ENCODE peak calls at places on chromosome 17, in eight cellular contexts. K is Jurkat, Clone E6-1; Q is GM23248; H is upper lobe of right lung; C is heart left ventricle; I is left ventricle myocardium inferior; B is ovary; Y is BJ. J is an unnamed sample.

GRCh38 chr17:4357671-4358070 is 8.8 kb downstream of the UBE2G1 start:
- DNase-seq in K (no peak), Q (no peak), H (no peak), C (no peak), I (no peak), B (no peak), Y (no peak), J (no peak)

GRCh38 chr17:73368085-73368631 is 56.4 kb upstream of the CDC42EP4 start:
- DNase-seq in K (no peak), Q (no peak), H (no peak), C (no peak), I (no peak), B (no peak), Y (no peak), J (no peak)

GRCh38 chr17:77304051-77304745 is 163.4 kb downstream of the SEC14L1 start:
- DNase-seq in K (no peak), Q (peak), H (no peak), C (no peak), I (no peak), B (no peak), Y (no peak), J (no peak)

GRCh38 chr17:45138911-45139532 is 3.5 kb downstream of the ACBD4 start:
- DNase-seq in K (no peak), Q (no peak), H (no peak), C (no peak), I (peak), B (no peak), Y (no peak), J (no peak)

GRCh38 chr17:28878981-28879380 is 18.6 kb downstream of the FLOT2 start:
- DNase-seq in K (no peak), Q (peak), H (no peak), C (no peak), I (no peak), B (no peak), Y (no peak), J (no peak)

GRCh38 chr17:66541461-66542182 is 239.2 kb downstream of the PRKCA start:
- DNase-seq in K (peak), Q (no peak), H (no peak), C (no peak), I (no peak), B (peak), Y (peak), J (no peak)

GRCh38 chr17:40290629-40291296 is 3.1 kb downstream of the CDC6 start:
- DNase-seq in K (no peak), Q (peak), H (no peak), C (no peak), I (no peak), B (no peak), Y (peak), J (peak)

GRCh38 chr17:39676198-39676819 is 8.1 kb downstream of the PNMT start:
- DNase-seq in K (peak), Q (peak), H (peak), C (peak), I (peak), B (no peak), Y (no peak), J (no peak)

GRCh38 chr17:12422632-12423031 is 243.1 kb upstream of the MYOCD start:
- DNase-seq in K (no peak), Q (no peak), H (no peak), C (peak), I (peak), B (peak), Y (no peak), J (no peak)

GRCh38 chr17:6910987-6911603 is 79.6 kb upstream of the TEKT1 start:
- DNase-seq in K (peak), Q (peak), H (no peak), C (no peak), I (no peak), B (no peak), Y (no peak), J (peak)

GRCh38 chr17:6530324-6530920 is 25.9 kb downstream of the PITPNM3 start:
- DNase-seq in K (no peak), Q (no peak), H (no peak), C (no peak), I (no peak), B (no peak), Y (no peak), J (no peak)

GRCh38 chr17:80940171-80941123 is 51.2 kb upstream of the CHMP6 start:
- DNase-seq in K (no peak), Q (no peak), H (peak), C (no peak), I (no peak), B (no peak), Y (no peak), J (no peak)

GRCh38 chr17:49991409-49991808 is 3.6 kb downstream of the DLX3 start:
- DNase-seq in K (no peak), Q (no peak), H (peak), C (no peak), I (no peak), B (no peak), Y (no peak), J (no peak)

GRCh38 chr17:50562266-50563094 is 2.0 kb downstream of the CACNA1G start:
- DNase-seq in K (no peak), Q (peak), H (no peak), C (no peak), I (no peak), B (no peak), Y (no peak), J (no peak)

GRCh38 chr17:63116967-63117366 is 150.9 kb downstream of the TANC2 start:
- DNase-seq in K (no peak), Q (peak), H (no peak), C (no peak), I (no peak), B (no peak), Y (no peak), J (no peak)

GRCh38 chr17:63116228-63116627 is 150.2 kb downstream of the TANC2 start:
- DNase-seq in K (no peak), Q (no peak), H (no peak), C (no peak), I (no peak), B (no peak), Y (no peak), J (no peak)

GRCh38 chr17:63117431-63117830 is 151.4 kb downstream of the TANC2 start:
- DNase-seq in K (no peak), Q (no peak), H (no peak), C (no peak), I (no peak), B (no peak), Y (no peak), J (no peak)

GRCh38 chr17:63124536-63124935 is 158.5 kb downstream of the TANC2 start:
- DNase-seq in K (no peak), Q (no peak), H (no peak), C (no peak), I (no peak), B (no peak), Y (no peak), J (no peak)

DNA sequence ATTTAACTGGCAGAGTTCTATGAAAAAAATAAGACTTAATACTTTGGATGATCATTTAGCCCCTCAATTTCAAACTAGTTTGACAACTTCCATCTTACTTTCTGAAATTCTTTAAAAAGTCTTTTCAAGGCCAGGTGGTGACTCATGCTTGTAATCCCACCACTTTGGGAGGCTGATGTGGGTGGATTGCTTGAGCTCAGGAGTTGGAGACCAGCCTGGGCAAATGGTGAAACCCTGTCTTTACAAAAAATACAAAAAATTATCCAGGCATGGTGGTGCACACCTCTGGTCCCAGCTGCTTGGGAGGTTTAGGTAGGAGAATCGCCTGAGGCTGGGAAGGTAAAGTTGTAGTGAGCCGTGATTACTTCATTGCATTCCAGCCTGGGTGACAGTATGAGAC is 154.4 kb downstream of the TANC2 start:
- DNase-seq in K (no peak), Q (peak), H (no peak), C (no peak), I (no peak), B (no peak), Y (no peak), J (no peak)
- H3K4me3 ChIP-seq in K (no peak), Q (no peak), H (no peak), C (no peak), I (no peak), B (no peak), Y (no peak), J (no peak)

DNA sequence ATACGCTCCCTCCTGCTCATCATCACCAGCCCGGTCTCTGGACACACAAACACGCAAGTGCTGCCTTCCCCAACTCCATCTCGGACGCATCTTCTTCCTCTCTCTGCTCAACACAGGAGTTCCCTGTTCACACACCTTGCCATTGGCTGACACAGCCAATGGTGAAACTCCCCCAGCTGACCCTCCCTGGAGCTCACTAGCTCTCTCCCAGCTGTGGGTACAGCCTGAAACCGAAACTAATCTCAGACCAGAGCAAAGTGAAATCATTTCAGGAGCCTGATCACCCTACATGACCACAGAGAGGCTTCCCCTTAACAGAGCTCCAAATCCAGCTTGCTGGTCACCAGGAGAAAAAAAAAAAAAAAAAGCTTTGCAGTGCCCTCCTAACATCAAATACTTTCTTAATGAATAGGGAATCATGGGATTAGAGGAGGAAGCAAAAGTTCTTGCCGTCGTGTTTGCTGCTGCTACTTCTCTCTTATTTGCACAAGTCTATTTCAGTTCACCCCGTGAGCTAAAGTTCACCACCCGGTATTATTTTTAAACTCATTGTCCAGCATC is 8.3 kb downstream of the CUEDC1 start:
- DNase-seq in K (no peak), Q (peak), H (peak), C (peak), I (no peak), B (peak), Y (no peak), J (no peak)
- H3K4me3 ChIP-seq in K (no peak), Q (peak), H (peak), C (peak), I (peak), B (peak), Y (peak), J (peak)

DNA sequence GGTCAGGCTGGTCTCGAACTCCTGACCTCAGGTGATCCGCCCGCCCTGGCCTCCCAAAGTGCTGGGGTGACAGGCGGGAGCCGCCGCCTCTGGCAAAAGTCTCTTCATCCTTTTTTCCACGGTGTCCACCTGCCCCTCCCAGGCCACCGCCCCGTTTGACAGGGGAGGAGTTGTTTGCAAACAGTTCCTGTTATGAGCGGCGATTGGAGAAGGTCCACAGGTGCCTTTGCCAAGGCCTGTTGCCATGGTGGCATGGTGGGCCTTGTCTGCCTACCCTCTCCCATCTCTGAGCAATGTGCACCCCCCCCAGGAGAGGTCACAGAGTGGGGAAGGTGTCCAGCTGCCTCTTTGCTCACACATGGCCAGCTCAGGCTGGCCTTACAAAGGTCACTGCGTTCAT is 16.0 kb upstream of the RAP1GAP2 start:
- DNase-seq in K (no peak), Q (no peak), H (no peak), C (no peak), I (no peak), B (no peak), Y (no peak), J (no peak)
- H3K4me3 ChIP-seq in K (no peak), Q (no peak), H (no peak), C (no peak), I (no peak), B (no peak), Y (no peak), J (no peak)

DNA sequence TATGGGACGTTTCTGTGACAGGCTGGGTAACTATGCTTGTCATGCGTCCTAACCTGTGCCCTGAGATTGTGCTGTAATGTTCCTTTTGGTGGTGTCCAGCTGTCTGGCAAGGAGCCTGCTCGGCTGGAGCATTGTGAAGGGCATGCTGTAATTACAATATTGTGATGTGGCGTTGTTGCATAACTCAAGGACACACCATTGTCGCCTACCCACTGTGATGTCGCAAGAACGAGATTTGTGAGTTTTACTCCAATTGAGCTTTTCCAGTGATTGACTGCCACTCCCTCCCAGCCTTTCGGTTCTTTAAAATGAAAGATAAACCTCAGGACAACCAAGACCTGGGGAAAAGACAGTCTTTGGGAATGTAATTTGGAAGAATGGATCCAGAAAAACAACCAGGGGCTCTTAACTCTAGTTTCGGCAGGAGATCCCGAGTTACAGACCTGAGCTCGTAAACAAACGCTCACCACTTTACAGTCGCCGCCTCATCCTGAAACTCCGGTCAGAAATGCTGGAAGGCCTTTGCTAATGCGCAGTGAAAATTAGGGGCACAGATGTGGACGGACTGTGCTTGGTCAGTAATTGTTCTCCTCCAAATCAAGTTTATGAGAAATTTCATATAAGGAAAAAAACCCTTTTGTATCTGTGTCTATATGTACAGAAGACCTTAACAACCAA is 1.3 kb downstream of the ZNF750 start:
- DNase-seq in K (no peak), Q (peak), H (peak), C (peak), I (no peak), B (no peak), Y (no peak), J (peak)
- H3K4me3 ChIP-seq in K (no peak), Q (no peak), H (peak), C (no peak), I (no peak), B (no peak), Y (no peak), J (no peak)

DNA sequence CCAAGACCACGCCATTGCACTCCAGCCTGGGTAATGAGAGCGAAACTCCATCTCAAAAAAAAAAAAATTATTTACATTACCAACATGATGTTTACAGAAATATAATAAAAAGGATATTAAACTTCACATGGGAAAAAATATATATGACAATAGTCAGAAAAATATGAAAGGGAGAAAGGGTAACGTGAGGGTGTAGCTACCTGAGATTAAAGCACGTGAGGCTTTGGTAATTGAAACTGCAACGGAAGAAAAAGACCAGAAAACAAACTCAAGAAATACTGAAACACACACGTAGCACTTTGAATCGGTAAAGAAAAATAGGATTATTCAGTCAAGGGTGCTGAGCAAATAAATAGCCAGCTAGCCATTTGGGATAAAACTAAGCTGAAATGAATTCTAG is 53.6 kb downstream of the CYTH1 start:
- DNase-seq in K (no peak), Q (no peak), H (no peak), C (no peak), I (no peak), B (no peak), Y (no peak), J (no peak)
- H3K4me3 ChIP-seq in K (no peak), Q (no peak), H (no peak), C (no peak), I (no peak), B (no peak), Y (no peak), J (no peak)

GRCh38 chr17:58156839-58157803 is 8.9 kb downstream of the OR4D1 start:
- DNase-seq in K (no peak), Q (peak), H (peak), C (peak), I (peak), B (no peak), Y (no peak), J (no peak)
- H3K4me3 ChIP-seq in K (no peak), Q (peak), H (peak), C (peak), I (peak), B (no peak), Y (no peak), J (peak)

DNA sequence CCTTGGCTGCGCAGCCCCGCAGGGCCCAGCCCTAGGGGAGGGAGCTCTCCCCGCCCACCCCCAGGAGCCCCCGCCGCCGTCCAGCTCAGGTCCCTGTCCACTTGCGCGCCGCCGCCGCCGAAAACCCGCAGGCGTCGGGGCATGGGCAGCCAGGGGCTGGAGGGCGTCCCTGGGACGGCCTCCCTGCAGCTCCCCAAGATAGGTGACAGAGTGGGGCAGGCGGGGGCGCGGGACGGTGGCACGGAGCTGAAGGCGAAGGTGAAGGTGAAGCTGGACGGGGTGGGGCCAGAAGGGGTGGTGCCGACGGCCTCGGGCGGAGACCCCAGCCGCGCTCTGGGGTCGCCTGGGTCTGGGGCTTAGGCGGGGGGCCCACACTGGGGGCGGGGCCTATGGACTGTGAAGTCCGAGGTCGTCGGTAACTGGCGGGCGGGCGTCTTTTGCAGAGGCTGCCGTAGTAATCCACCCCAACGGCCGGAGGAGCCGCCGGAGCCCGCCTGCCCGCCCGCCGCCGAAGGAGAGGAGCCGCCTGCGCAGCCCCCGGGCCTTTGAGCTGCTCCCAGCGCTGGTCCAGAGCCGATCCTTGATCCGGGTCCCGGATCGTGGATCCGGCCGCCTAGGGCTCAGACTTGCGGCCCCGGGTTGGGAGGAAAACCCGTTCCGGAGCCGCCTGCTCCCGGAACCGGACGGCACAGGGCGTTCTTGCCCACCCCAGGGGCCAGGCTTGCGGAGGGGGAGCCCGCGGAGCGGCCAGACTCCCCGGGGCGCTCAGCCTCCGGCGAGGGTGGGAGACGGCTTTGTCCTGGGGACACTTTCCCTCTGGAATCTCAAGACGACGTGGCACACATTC is 27.0 kb downstream of the SREBF1 start:
- DNase-seq in K (no peak), Q (peak), H (peak), C (no peak), I (peak), B (peak), Y (no peak), J (peak)
- H3K4me3 ChIP-seq in K (no peak), Q (peak), H (no peak), C (peak), I (peak), B (peak), Y (no peak), J (no peak)

GRCh38 chr17:57947369-57947768 is 7.8 kb downstream of the CUEDC1 start:
- DNase-seq in K (no peak), Q (no peak), H (no peak), C (no peak), I (no peak), B (no peak), Y (no peak), J (no peak)

GRCh38 chr17:57949649-57950048 is 5.6 kb downstream of the CUEDC1 start:
- DNase-seq in K (no peak), Q (peak), H (peak), C (no peak), I (no peak), B (no peak), Y (no peak), J (no peak)

GRCh38 chr17:57945999-57946797 is 9.0 kb downstream of the CUEDC1 start:
- DNase-seq in K (no peak), Q (peak), H (no peak), C (no peak), I (no peak), B (no peak), Y (peak), J (no peak)

GRCh38 chr17:57948555-57949420 is 6.4 kb downstream of the CUEDC1 start:
- DNase-seq in K (no peak), Q (peak), H (no peak), C (no peak), I (no peak), B (no peak), Y (peak), J (peak)

DNA sequence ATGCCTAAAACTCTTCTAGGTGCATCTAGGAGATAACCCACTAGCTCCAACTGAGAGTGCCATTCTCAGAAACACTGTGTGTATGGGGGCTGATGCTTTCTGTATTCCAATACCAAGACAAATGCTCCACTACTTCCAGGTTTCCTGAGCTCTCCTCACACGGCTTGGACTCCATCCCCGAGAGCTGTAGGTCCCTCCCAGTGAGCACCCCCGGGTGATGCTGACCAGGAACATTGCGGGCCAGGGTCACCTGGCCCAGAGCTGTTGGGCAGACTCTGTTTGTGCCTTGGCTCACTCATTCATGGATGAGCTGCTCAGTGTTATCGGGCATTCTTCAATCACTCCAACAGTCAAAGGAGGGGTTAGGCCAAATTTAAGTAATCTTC is 7.0 kb downstream of the CUEDC1 start:
- DNase-seq in K (no peak), Q (peak), H (no peak), C (no peak), I (no peak), B (no peak), Y (no peak), J (no peak)
- H3K4me3 ChIP-seq in K (no peak), Q (peak), H (no peak), C (no peak), I (no peak), B (no peak), Y (no peak), J (no peak)